ENCODE peak calls at places on chromosomes 16 and 17, in nine cellular contexts. L, G, F, M, X, V, R, A and Q are unnamed samples.

GRCh38 chr17:10026786-10027046 is 121.6 kb upstream of the RCVRN start:
- DNase-seq in L (no peak), G (no peak), F (no peak), M (no peak), X (no peak), V (no peak), R (no peak), A (no peak), Q (no peak)

GRCh38 chr16:82280867-82281266 is 110.8 kb upstream of the MPHOSPH6 start:
- DNase-seq in L (no peak), G (no peak), F (no peak), M (no peak), X (no peak), V (no peak), R (no peak), A (no peak), Q (no peak)

GRCh38 chr17:2853722-2854580 is 57.7 kb downstream of the RAP1GAP2 start:
- DNase-seq in L (no peak), G (peak; percentile 71), F (no peak), M (peak; percentile 19), X (peak; percentile 64), V (peak; percentile 77), R (peak; percentile 34), A (peak; percentile 16), Q (peak; percentile 79)

GRCh38 chr17:80800775-80801391 is 190.8 kb upstream of the CHMP6 start:
- DNase-seq in L (no peak), G (no peak), F (no peak), M (no peak), X (no peak), V (peak; percentile 15), R (no peak), A (no peak), Q (no peak)

GRCh38 chr17:41864837-41865595 is at the start of gene KLHL11:
- DNase-seq in L (peak; percentile 93), G (peak; percentile 92), F (peak; percentile 83), M (peak; percentile 86), X (peak; percentile 96), V (peak; percentile 95), R (peak; percentile 80), A (peak; percentile 89), Q (peak; percentile 97)

GRCh38 chr16:50166511-50167500 is 13.7 kb downstream of the TENT4B start:
- DNase-seq in L (no peak), G (no peak), F (no peak), M (no peak), X (no peak), V (no peak), R (peak; percentile 21), A (no peak), Q (no peak)

GRCh38 chr16:72216767-72217166 is 44.8 kb upstream of the PMFBP1 start:
- DNase-seq in L (no peak), G (no peak), F (no peak), M (no peak), X (no peak), V (no peak), R (no peak), A (no peak), Q (no peak)

GRCh38 chr17:46044286-46044928 is 45.4 kb downstream of the STH start:
- DNase-seq in L (peak; percentile 95), G (peak; percentile 49), F (peak; percentile 27), M (peak; percentile 95), X (peak; percentile 81), V (no peak), R (peak; percentile 92), A (peak; percentile 92), Q (no peak)

GRCh38 chr17:19304209-19304608 is 58.3 kb downstream of the B9D1 start:
- DNase-seq in L (peak; percentile 65), G (peak; percentile 60), F (no peak), M (peak; percentile 53), X (no peak), V (peak; percentile 89), R (peak; percentile 19), A (no peak), Q (peak; percentile 89)

GRCh38 chr17:50397111-50397918 is at the start of gene LRRC59:
- DNase-seq in L (peak; percentile 89), G (peak; percentile 97), F (peak; percentile 92), M (peak; percentile 83), X (peak; percentile 83), V (peak; percentile 96), R (peak; percentile 90), A (peak; percentile 76), Q (peak; percentile 99)
- TF ChIP-seq CTCF in L (peak; percentile 88), G (peak; percentile 97), F (peak; percentile 90), M (peak; percentile 88), X (peak; percentile 91), V (peak; percentile 93), R (peak; percentile 95), A (peak; percentile 89), Q (peak; percentile 99)

DNA sequence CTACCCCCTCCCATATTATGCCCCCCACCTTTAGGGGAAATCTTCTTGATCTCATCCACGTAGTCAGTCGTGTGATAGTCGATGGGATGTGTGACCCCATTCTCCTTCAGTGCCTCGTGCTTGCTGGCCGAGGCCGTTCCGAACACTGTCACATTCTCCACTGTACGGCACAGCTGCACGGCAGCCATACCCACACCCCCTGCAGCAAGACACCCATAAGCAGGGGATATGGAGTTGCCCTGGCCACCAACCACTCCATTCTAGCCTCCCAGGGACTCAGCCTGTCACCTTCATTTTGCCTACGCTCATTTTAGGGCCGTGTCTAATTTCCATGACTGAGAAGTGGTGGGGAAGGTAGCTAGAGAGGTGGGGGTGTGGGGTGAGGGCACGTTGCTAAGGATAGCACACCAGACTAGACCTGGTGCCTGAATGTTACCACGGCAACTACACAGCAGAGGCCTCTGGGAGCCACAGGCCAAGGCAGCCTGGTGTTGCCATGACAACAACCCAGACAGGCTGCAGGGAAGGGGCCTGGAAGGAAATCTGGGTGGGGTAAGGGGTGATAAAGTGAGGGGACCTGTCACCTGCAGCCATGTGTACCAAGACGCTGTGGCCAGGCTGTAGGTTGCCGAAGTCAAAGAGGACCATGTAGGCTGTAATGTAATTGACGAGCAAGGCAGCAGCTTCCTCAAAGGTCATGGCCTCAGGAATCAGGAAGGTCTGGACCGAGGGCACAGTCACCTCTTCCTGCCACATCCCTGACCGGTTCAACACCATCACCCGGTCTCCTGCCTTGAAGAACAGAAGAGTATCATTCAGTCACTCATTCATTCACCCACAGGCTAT is 4.0 kb downstream of the VAT1 start:
- DNase-seq in L (no peak), G (no peak), F (no peak), M (no peak), X (no peak), V (peak; percentile 64), R (no peak), A (no peak), Q (no peak)
- H3K4me1 ChIP-seq in L (peaks cover 48% of the 10 kb centered on the region), G (peaks cover 17% of the 10 kb centered on the region), F (peaks cover 14% of the 10 kb centered on the region), M (peaks cover 13% of the 10 kb centered on the region), X (peaks cover 29% of the 10 kb centered on the region), V (peaks cover 17% of the 10 kb centered on the region), R (peaks cover 5% of the 10 kb centered on the region), A (peaks cover 5% of the 10 kb centered on the region), Q (peaks cover 63% of the 10 kb centered on the region)

GRCh38 chr17:77109159-77110005 is 31.4 kb upstream of the SEC14L1 start:
- DNase-seq in L (no peak), G (no peak), F (no peak), M (peak; percentile 28), X (no peak), V (no peak), R (no peak), A (no peak), Q (no peak)

GRCh38 chr17:77111916-77112315 is 28.9 kb upstream of the SEC14L1 start:
- DNase-seq in L (no peak), G (no peak), F (no peak), M (no peak), X (no peak), V (no peak), R (no peak), A (no peak), Q (no peak)

GRCh38 chr17:77107506-77108433 is 33.0 kb upstream of the SEC14L1 start:
- DNase-seq in L (peak; percentile 65), G (no peak), F (peak; percentile 33), M (no peak), X (no peak), V (no peak), R (no peak), A (no peak), Q (no peak)

GRCh38 chr17:77106874-77107358 is 33.9 kb upstream of the SEC14L1 start:
- DNase-seq in L (no peak), G (no peak), F (no peak), M (no peak), X (no peak), V (no peak), R (no peak), A (no peak), Q (no peak)

GRCh38 chr17:77110006-77110374 is 30.8 kb upstream of the SEC14L1 start:
- DNase-seq in L (peak; percentile 81), G (no peak), F (no peak), M (no peak), X (no peak), V (no peak), R (peak; percentile 59), A (peak; percentile 67), Q (no peak)
- TF ChIP-seq CTCF in L (no peak), G (no peak), F (no peak), M (no peak), X (no peak), V (no peak), R (no peak), A (no peak), Q (no peak)

GRCh38 chr17:354651-355556 is 2.3 kb upstream of the RPH3AL start:
- DNase-seq in L (no peak), G (peak; percentile 25), F (no peak), M (no peak), X (no peak), V (peak; percentile 87), R (peak; percentile 7), A (no peak), Q (peak; percentile 31)
- H3K4me1 ChIP-seq in L (peaks cover 25% of the 10 kb centered on the region), G (peaks cover 30% of the 10 kb centered on the region), F (no peaks in the 10 kb centered on the region), M (no peaks in the 10 kb centered on the region), X (peaks cover 49% of the 10 kb centered on the region), V (peaks cover 43% of the 10 kb centered on the region), R (peaks cover 40% of the 10 kb centered on the region), A (no peaks in the 10 kb centered on the region), Q (peaks cover 41% of the 10 kb centered on the region)

DNA sequence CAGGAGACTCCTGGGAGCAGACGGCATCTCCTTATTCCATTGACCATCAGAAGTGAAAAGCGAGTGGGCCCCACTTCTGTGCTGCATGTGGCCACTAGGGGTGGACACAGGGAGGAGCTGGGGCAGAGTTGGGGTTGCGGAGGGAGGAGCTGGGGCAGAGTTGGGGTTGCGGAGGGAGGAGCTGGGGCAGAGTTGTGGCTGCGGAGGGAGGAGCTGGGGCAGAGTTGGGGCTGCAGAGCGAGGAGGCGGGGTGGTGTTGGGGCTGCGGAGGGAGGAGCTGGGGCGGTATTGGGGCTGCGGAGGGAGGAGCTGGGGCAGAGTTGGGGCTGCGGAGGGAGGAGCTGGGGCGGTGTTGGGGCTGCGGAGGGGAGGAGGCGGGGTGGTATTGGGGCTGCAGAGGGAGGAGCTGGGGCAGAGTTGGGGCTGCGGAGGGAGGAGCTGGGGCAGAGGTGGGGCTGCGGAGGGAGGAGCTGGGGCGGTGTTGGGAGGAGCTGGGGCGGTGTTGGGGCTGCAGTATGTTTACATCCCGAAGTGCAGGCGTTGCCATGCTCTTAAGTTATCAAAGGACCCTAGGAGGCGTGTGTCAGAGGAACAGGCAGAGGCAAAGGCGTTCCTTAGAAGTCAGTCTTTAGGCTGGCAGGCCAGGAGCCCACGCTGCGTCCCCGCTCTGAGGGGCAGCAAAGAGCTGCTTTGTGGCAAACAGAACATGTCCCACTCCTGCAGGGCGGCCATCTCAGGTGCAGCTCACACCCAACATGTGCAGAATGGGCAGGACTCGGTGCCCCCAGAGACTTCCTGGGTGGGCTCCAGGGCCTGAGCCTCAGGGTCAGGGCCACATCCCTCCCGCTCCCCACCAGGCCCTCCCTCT is 76.0 kb downstream of the ZNF778 start:
- DNase-seq in L (no peak), G (no peak), F (no peak), M (peak; percentile 42), X (no peak), V (peak; percentile 53), R (no peak), A (no peak), Q (no peak)
- TF ChIP-seq CTCF in L (no peak), G (no peak), F (no peak), M (peak; percentile 20), X (no peak), V (no peak), R (peak; percentile 21), A (no peak), Q (no peak)

GRCh38 chr16:20812510-20812909 is 6.2 kb downstream of the REXO5 start:
- DNase-seq in L (no peak), G (no peak), F (no peak), M (no peak), X (no peak), V (no peak), R (no peak), A (no peak), Q (no peak)
- H3K4me1 ChIP-seq in L (no peaks in the 10 kb centered on the region), G (no peaks in the 10 kb centered on the region), F (no peaks in the 10 kb centered on the region), M (no peaks in the 10 kb centered on the region), X (peaks cover 5% of the 10 kb centered on the region), V (no peaks in the 10 kb centered on the region), R (peaks cover 5% of the 10 kb centered on the region), A (no peaks in the 10 kb centered on the region), Q (no peaks in the 10 kb centered on the region)